ENCODE peak calls at places on chromosome 20, in nine cellular contexts. One of them, this sample, is unnamed.

GRCh38 chr20:37630161-37630560 is 63.7 kb upstream of the CTNNBL1 start:
- DNase-seq in K562: no peak
- DNase-seq in prostate gland: no peak
- DNase-seq in HCT116: no peak
- DNase-seq in HepG2: no peak
- DNase-seq in esophagus muscularis mucosa: no peak
- DNase-seq in stomach: no peak
- DNase-seq in breast epithelium: no peak
- DNase-seq in suprapubic skin: no peak
- DNase-seq in this sample: no peak

GRCh38 chr20:10653593-10654288 is 20.1 kb downstream of the JAG1 start:
- DNase-seq in K562: no peak
- DNase-seq in prostate gland: no peak
- DNase-seq in HCT116: no peak
- DNase-seq in HepG2: no peak
- DNase-seq in esophagus muscularis mucosa: no peak
- DNase-seq in stomach: no peak
- DNase-seq in breast epithelium: no peak
- DNase-seq in suprapubic skin: no peak
- DNase-seq in this sample: no peak

GRCh38 chr20:33267691-33268090 is 15.3 kb upstream of the BPIFB1 start:
- DNase-seq in K562: no peak
- DNase-seq in prostate gland: no peak
- DNase-seq in HCT116: no peak
- DNase-seq in HepG2: no peak
- DNase-seq in esophagus muscularis mucosa: no peak
- DNase-seq in stomach: no peak
- DNase-seq in breast epithelium: no peak
- DNase-seq in suprapubic skin: no peak
- DNase-seq in this sample: no peak

GRCh38 chr20:6157345-6157744 is 34.5 kb upstream of the FERMT1 start:
- DNase-seq in K562: no peak
- DNase-seq in prostate gland: no peak
- DNase-seq in HCT116: no peak
- DNase-seq in HepG2: no peak
- DNase-seq in esophagus muscularis mucosa: no peak
- DNase-seq in stomach: no peak
- DNase-seq in breast epithelium: no peak
- DNase-seq in suprapubic skin: no peak
- DNase-seq in this sample: no peak

GRCh38 chr20:19628570-19629134 is 129.4 kb upstream of the RIN2 start:
- DNase-seq in K562: peak
- DNase-seq in prostate gland: peak
- DNase-seq in HCT116: peak
- DNase-seq in HepG2: peak
- DNase-seq in esophagus muscularis mucosa: no peak
- DNase-seq in stomach: peak
- DNase-seq in breast epithelium: peak
- DNase-seq in suprapubic skin: no peak
- DNase-seq in this sample: no peak

GRCh38 chr20:6162239-6162638 is 39.4 kb upstream of the FERMT1 start:
- DNase-seq in K562: no peak
- DNase-seq in prostate gland: no peak
- DNase-seq in HCT116: no peak
- DNase-seq in HepG2: no peak
- DNase-seq in esophagus muscularis mucosa: peak
- DNase-seq in stomach: no peak
- DNase-seq in breast epithelium: peak
- DNase-seq in suprapubic skin: peak
- DNase-seq in this sample: no peak

GRCh38 chr20:6636209-6637159 is 131.0 kb upstream of the BMP2 start:
- DNase-seq in K562: peak
- DNase-seq in prostate gland: peak
- DNase-seq in HCT116: no peak
- DNase-seq in HepG2: peak
- DNase-seq in esophagus muscularis mucosa: peak
- DNase-seq in stomach: no peak
- DNase-seq in breast epithelium: no peak
- DNase-seq in suprapubic skin: no peak
- DNase-seq in this sample: no peak

GRCh38 chr20:20658123-20658522 is 54.3 kb downstream of the RALGAPA2 start:
- DNase-seq in K562: no peak
- DNase-seq in prostate gland: no peak
- DNase-seq in HCT116: no peak
- DNase-seq in HepG2: no peak
- DNase-seq in esophagus muscularis mucosa: no peak
- DNase-seq in stomach: no peak
- DNase-seq in breast epithelium: no peak
- DNase-seq in suprapubic skin: no peak
- DNase-seq in this sample: no peak

GRCh38 chr20:13681248-13682125 is 42.8 kb upstream of the TASP1 start:
- DNase-seq in K562: peak
- DNase-seq in prostate gland: no peak
- DNase-seq in HCT116: no peak
- DNase-seq in HepG2: peak
- DNase-seq in esophagus muscularis mucosa: no peak
- DNase-seq in stomach: no peak
- DNase-seq in breast epithelium: no peak
- DNase-seq in suprapubic skin: no peak
- DNase-seq in this sample: no peak

GRCh38 chr20:46296526-46297250 is 11.6 kb downstream of the CDH22 start:
- DNase-seq in K562: no peak
- DNase-seq in prostate gland: no peak
- DNase-seq in HCT116: no peak
- DNase-seq in HepG2: no peak
- DNase-seq in esophagus muscularis mucosa: no peak
- DNase-seq in stomach: no peak
- DNase-seq in breast epithelium: no peak
- DNase-seq in suprapubic skin: no peak
- DNase-seq in this sample: peak

GRCh38 chr20:4041748-4042411 is 26.5 kb upstream of the RNF24 start:
- DNase-seq in K562: peak
- DNase-seq in prostate gland: peak
- DNase-seq in HCT116: peak
- DNase-seq in HepG2: no peak
- DNase-seq in esophagus muscularis mucosa: no peak
- DNase-seq in stomach: peak
- DNase-seq in breast epithelium: peak
- DNase-seq in suprapubic skin: peak
- DNase-seq in this sample: no peak

GRCh38 chr20:60116128-60116909 is 158.1 kb downstream of the CDH26 start:
- DNase-seq in K562: peak
- DNase-seq in prostate gland: no peak
- DNase-seq in HCT116: no peak
- DNase-seq in HepG2: no peak
- DNase-seq in esophagus muscularis mucosa: no peak
- DNase-seq in stomach: peak
- DNase-seq in breast epithelium: no peak
- DNase-seq in suprapubic skin: no peak
- DNase-seq in this sample: no peak

GRCh38 chr20:42721923-42722322 is 467.8 kb downstream of the PTPRT start:
- DNase-seq in K562: no peak
- DNase-seq in prostate gland: no peak
- DNase-seq in HCT116: no peak
- DNase-seq in HepG2: no peak
- DNase-seq in esophagus muscularis mucosa: no peak
- DNase-seq in stomach: no peak
- DNase-seq in breast epithelium: no peak
- DNase-seq in suprapubic skin: no peak
- DNase-seq in this sample: no peak

GRCh38 chr20:45044084-45044573 is 56.8 kb downstream of the KCNS1 start:
- DNase-seq in K562: peak
- DNase-seq in prostate gland: peak
- DNase-seq in HCT116: peak
- DNase-seq in HepG2: peak
- DNase-seq in esophagus muscularis mucosa: no peak
- DNase-seq in stomach: no peak
- DNase-seq in breast epithelium: no peak
- DNase-seq in suprapubic skin: no peak
- DNase-seq in this sample: no peak

GRCh38 chr20:9634327-9634726 is 119.9 kb downstream of the LAMP5 start:
- DNase-seq in K562: no peak
- DNase-seq in prostate gland: no peak
- DNase-seq in HCT116: no peak
- DNase-seq in HepG2: no peak
- DNase-seq in esophagus muscularis mucosa: no peak
- DNase-seq in stomach: no peak
- DNase-seq in breast epithelium: no peak
- DNase-seq in suprapubic skin: no peak
- DNase-seq in this sample: no peak
- H3K4me3 ChIP-seq in K562: no peak
- H3K4me3 ChIP-seq in prostate gland: no peak
- H3K4me3 ChIP-seq in HCT116: no peak
- H3K4me3 ChIP-seq in HepG2: no peak
- H3K4me3 ChIP-seq in esophagus muscularis mucosa: no peak
- H3K4me3 ChIP-seq in stomach: no peak
- H3K4me3 ChIP-seq in breast epithelium: no peak
- H3K4me3 ChIP-seq in suprapubic skin: no peak
- H3K4me3 ChIP-seq in this sample: no peak

GRCh38 chr20:53087034-53087777 is 115.0 kb downstream of the TSHZ2 start:
- DNase-seq in K562: no peak
- DNase-seq in prostate gland: no peak
- DNase-seq in HCT116: no peak
- DNase-seq in HepG2: peak
- DNase-seq in esophagus muscularis mucosa: no peak
- DNase-seq in stomach: no peak
- DNase-seq in breast epithelium: no peak
- DNase-seq in suprapubic skin: no peak
- DNase-seq in this sample: no peak
- TF ChIP-seq POLR2AphosphoS5 in K562: no peak
- TF ChIP-seq POLR2AphosphoS5 in prostate gland: no peak
- TF ChIP-seq POLR2AphosphoS5 in HCT116: no peak
- TF ChIP-seq POLR2AphosphoS5 in HepG2: no peak
- TF ChIP-seq POLR2AphosphoS5 in esophagus muscularis mucosa: no peak
- TF ChIP-seq POLR2AphosphoS5 in stomach: no peak
- TF ChIP-seq POLR2AphosphoS5 in breast epithelium: peak
- TF ChIP-seq POLR2AphosphoS5 in suprapubic skin: no peak
- TF ChIP-seq POLR2AphosphoS5 in this sample: no peak

GRCh38 chr20:17872920-17873319 is 95.7 kb downstream of the SNX5 start:
- DNase-seq in K562: no peak
- DNase-seq in prostate gland: no peak
- DNase-seq in HCT116: no peak
- DNase-seq in HepG2: no peak
- DNase-seq in esophagus muscularis mucosa: no peak
- DNase-seq in stomach: no peak
- DNase-seq in breast epithelium: no peak
- DNase-seq in suprapubic skin: peak
- DNase-seq in this sample: peak

GRCh38 chr20:17875106-17875980 is 93.3 kb downstream of the SNX5 start:
- DNase-seq in K562: no peak
- DNase-seq in prostate gland: peak
- DNase-seq in HCT116: no peak
- DNase-seq in HepG2: peak
- DNase-seq in esophagus muscularis mucosa: no peak
- DNase-seq in stomach: peak
- DNase-seq in breast epithelium: peak
- DNase-seq in suprapubic skin: peak
- DNase-seq in this sample: no peak

GRCh38 chr20:17874271-17875105 is 94.1 kb downstream of the SNX5 start:
- DNase-seq in K562: no peak
- DNase-seq in prostate gland: no peak
- DNase-seq in HCT116: no peak
- DNase-seq in HepG2: no peak
- DNase-seq in esophagus muscularis mucosa: no peak
- DNase-seq in stomach: no peak
- DNase-seq in breast epithelium: no peak
- DNase-seq in suprapubic skin: peak
- DNase-seq in this sample: no peak

GRCh38 chr20:17872434-17872833 is 96.2 kb downstream of the SNX5 start:
- DNase-seq in K562: no peak
- DNase-seq in prostate gland: no peak
- DNase-seq in HCT116: no peak
- DNase-seq in HepG2: no peak
- DNase-seq in esophagus muscularis mucosa: no peak
- DNase-seq in stomach: no peak
- DNase-seq in breast epithelium: no peak
- DNase-seq in suprapubic skin: peak
- DNase-seq in this sample: peak

GRCh38 chr20:17873410-17874270 is 95.0 kb downstream of the SNX5 start:
- DNase-seq in K562: no peak
- DNase-seq in prostate gland: peak
- DNase-seq in HCT116: peak
- DNase-seq in HepG2: peak
- DNase-seq in esophagus muscularis mucosa: no peak
- DNase-seq in stomach: peak
- DNase-seq in breast epithelium: peak
- DNase-seq in suprapubic skin: peak
- DNase-seq in this sample: peak
- TF ChIP-seq POLR2A in K562: no peak
- TF ChIP-seq POLR2A in prostate gland: peak
- TF ChIP-seq POLR2A in HCT116: no peak
- TF ChIP-seq POLR2A in HepG2: peak
- TF ChIP-seq POLR2A in esophagus muscularis mucosa: no peak
- TF ChIP-seq POLR2A in stomach: no peak
- TF ChIP-seq POLR2A in breast epithelium: no peak
- TF ChIP-seq POLR2A in suprapubic skin: no peak
- TF ChIP-seq POLR2A in this sample: no peak

DNA sequence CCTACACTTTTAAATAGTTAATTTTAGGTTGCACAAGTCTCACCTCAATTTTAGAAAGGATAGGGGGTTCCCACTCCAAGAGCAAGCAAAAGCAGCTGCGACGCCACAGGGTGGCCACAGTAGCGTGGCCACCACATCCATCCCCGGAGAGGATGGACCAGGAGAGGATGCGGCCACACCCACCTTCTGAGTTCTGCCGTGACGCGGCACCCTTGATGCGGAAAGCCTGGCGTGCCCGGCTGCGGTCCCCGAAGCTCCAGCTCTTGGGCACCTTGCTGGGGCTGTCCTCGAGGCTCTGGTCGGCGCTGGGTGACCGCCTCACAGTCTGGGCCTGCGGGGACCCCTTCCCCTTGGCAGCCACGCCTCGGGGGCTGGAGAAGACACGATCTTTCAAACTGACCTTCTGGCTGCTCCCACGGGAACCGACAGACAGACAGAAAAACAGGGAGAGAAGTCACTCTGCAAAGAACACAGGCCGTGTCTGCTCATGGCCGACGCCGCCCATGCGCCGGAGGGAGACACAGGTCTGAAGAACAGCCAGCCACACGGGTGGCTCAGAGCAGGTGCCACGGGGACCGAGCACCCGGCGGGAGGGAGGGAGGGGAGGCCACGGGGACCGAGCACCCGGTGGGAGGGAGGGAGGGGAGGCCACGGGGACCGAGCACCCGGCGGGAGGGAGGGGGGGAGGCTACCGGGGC is 53.7 kb upstream of the CHRNA4 start:
- DNase-seq in K562: no peak
- DNase-seq in prostate gland: no peak
- DNase-seq in HCT116: no peak
- DNase-seq in HepG2: no peak
- DNase-seq in esophagus muscularis mucosa: no peak
- DNase-seq in stomach: no peak
- DNase-seq in breast epithelium: no peak
- DNase-seq in suprapubic skin: no peak
- DNase-seq in this sample: no peak
- H3K4me3 ChIP-seq in K562: no peak
- H3K4me3 ChIP-seq in prostate gland: no peak
- H3K4me3 ChIP-seq in HCT116: no peak
- H3K4me3 ChIP-seq in HepG2: no peak
- H3K4me3 ChIP-seq in esophagus muscularis mucosa: no peak
- H3K4me3 ChIP-seq in stomach: no peak
- H3K4me3 ChIP-seq in breast epithelium: no peak
- H3K4me3 ChIP-seq in suprapubic skin: no peak
- H3K4me3 ChIP-seq in this sample: no peak

This sample was measured in spleen.